ENCODE peak calls at places on chromosomes 2 and 18, in five cellular contexts. W is A549, B is AG08395, E is HEK293T, U is pons. T is an unnamed sample.

GRCh38 chr2:217934321-217935131 is 68.3 kb downstream of the TNS1 start:
- DNase-seq in W (peak; percentile 55), B (peak; percentile 95), E (no peak), U (peak; percentile 66), T (peak; percentile 31)

GRCh38 chr2:97757062-97757461 is 43.7 kb downstream of the ZAP70 start:
- DNase-seq in W (no peak), B (no peak), E (no peak), U (no peak), T (no peak)

GRCh38 chr2:177784449-177784845 is 288.1 kb downstream of the PDE11A start:
- DNase-seq in W (no peak), B (peak; percentile 36), E (no peak), U (no peak), T (no peak)

GRCh38 chr18:64017870-64018269 is 48.0 kb downstream of the SERPINB8 start:
- DNase-seq in W (peak; percentile 10), B (peak; percentile 11), E (no peak), U (peak; percentile 58), T (no peak)

GRCh38 chr2:5803547-5803946 is 111.4 kb downstream of the SOX11 start:
- DNase-seq in W (no peak), B (no peak), E (no peak), U (no peak), T (no peak)

GRCh38 chr2:172953970-172954852 is 121.4 kb upstream of the MAP3K20 start:
- DNase-seq in W (no peak), B (no peak), E (no peak), U (no peak), T (no peak)

GRCh38 chr18:43049021-43049420 is 66.5 kb downstream of the RIT2 start:
- DNase-seq in W (no peak), B (peak; percentile 4), E (no peak), U (peak; percentile 74), T (no peak)

GRCh38 chr2:137964066-137964858 is at the start of gene HNMT:
- DNase-seq in W (peak; percentile 7), B (peak; percentile 63), E (no peak), U (peak; percentile 88), T (peak; percentile 7)

GRCh38 chr2:237073552-237073951 is 12.1 kb upstream of the COPS8 start:
- DNase-seq in W (no peak), B (peak; percentile 83), E (no peak), U (no peak), T (no peak)

GRCh38 chr2:179106342-179107178 is 56.6 kb upstream of the CCDC141 start:
- DNase-seq in W (peak; percentile 5), B (peak; percentile 58), E (no peak), U (peak; percentile 91), T (peak; percentile 78)

GRCh38 chr2:111694690-111695089 is 189.3 kb downstream of the ANAPC1 start:
- DNase-seq in W (no peak), B (peak; percentile 87), E (no peak), U (no peak), T (no peak)

GRCh38 chr2:170354855-170355649 is 177.1 kb downstream of the MYO3B start:
- DNase-seq in W (no peak), B (no peak), E (no peak), U (no peak), T (no peak)

GRCh38 chr2:158181171-158181570 is 79.5 kb downstream of the UPP2 start:
- DNase-seq in W (no peak), B (no peak), E (no peak), U (no peak), T (no peak)

GRCh38 chr18:47175283-47175894 is 775 bp downstream of the IER3IP1 start:
- DNase-seq in W (no peak), B (no peak), E (no peak), U (no peak), T (peak; percentile 11)